ENCODE peak calls at places on chromosomes 3 and 15, in six cellular contexts. O, R, E, J, K and G are unnamed samples.

GRCh38 chr3:158845748-158846350 is 44.0 kb downstream of the MFSD1 start:
- DNase-seq in O (no peak), R (peak), K (peak), E (peak), J (no peak), G (peak)

GRCh38 chr3:14145670-14146380 is 21.0 kb downstream of the TMEM43 start:
- DNase-seq in O (peak), K (no peak), R (no peak), J (no peak), E (no peak), G (no peak)

GRCh38 chr3:158453865-158454264 is 117.1 kb upstream of the MLF1 start:
- DNase-seq in E (no peak), K (no peak), R (no peak), O (no peak), J (no peak), G (no peak)

GRCh38 chr3:9867106-9867505 is 12.9 kb downstream of the CIDEC start:
- DNase-seq in R (no peak), K (no peak), J (no peak), E (no peak), O (no peak), G (no peak)

GRCh38 chr15:51938286-51938685 is 33.3 kb downstream of the LEO1 start:
- DNase-seq in E (no peak), R (no peak), J (no peak), K (no peak), O (no peak), G (no peak)

GRCh38 chr3:107683447-107683846 is 160.7 kb downstream of the BBX start:
- DNase-seq in O (no peak), J (no peak), E (peak), R (peak), K (peak), G (no peak)

GRCh38 chr15:45583731-45584639 is 3.2 kb upstream of the BLOC1S6 start:
- DNase-seq in E (no peak), J (no peak), R (peak), K (peak), O (no peak), G (no peak)

GRCh38 chr15:46894644-46895043 is 822.7 kb upstream of the SEMA6D start:
- DNase-seq in R (no peak), K (no peak), E (no peak), O (no peak), J (no peak), G (no peak)

GRCh38 chr3:127233371-127233770 is 40.4 kb downstream of the PRR23E start:
- DNase-seq in E (peak), J (no peak), R (peak), K (no peak), O (no peak), G (no peak)

GRCh38 chr3:23748398-23749110 is 57.2 kb upstream of the UBE2E1 start:
- DNase-seq in K (peak), O (no peak), E (peak), J (no peak), R (peak), G (no peak)

GRCh38 chr15:63832620-63833245 is 1.0 kb downstream of the HERC1 start:
- DNase-seq in R (peak), K (no peak), O (no peak), J (no peak), E (peak), G (no peak)

GRCh38 chr3:71728632-71729342 is 3.6 kb upstream of the EIF4E3 start:
- DNase-seq in K (no peak), J (no peak), R (no peak), E (no peak), O (no peak), G (no peak)

GRCh38 chr3:138364356-138365252 is 16.2 kb downstream of the MRAS start:
- DNase-seq in O (no peak), K (no peak), R (no peak), E (no peak), J (no peak), G (no peak)

GRCh38 chr3:61986473-61986872 is 386.9 kb downstream of the FEZF2 start:
- DNase-seq in E (no peak), O (no peak), J (no peak), R (no peak), K (no peak), G (no peak)

GRCh38 chr3:161371441-161372320 is at the start of gene SPTSSB:
- DNase-seq in O (peak), K (no peak), R (peak), J (no peak), E (no peak), G (no peak)

GRCh38 chr15:56538901-56539545 is 74.1 kb upstream of the MNS1 start:
- DNase-seq in E (no peak), J (no peak), O (no peak), K (no peak), R (no peak), G (no peak)

GRCh38 chr3:195462308-195462610 is 19.4 kb upstream of the ACAP2 start:
- DNase-seq in J (no peak), E (no peak), K (no peak), O (no peak), R (no peak), G (no peak)

GRCh38 chr15:49809894-49810594 is 189.2 kb downstream of the DTWD1 start:
- DNase-seq in E (no peak), R (peak), J (no peak), K (peak), O (no peak), G (no peak)

GRCh38 chr15:52042051-52042851 is 23.2 kb downstream of the MAPK6 start:
- DNase-seq in O (no peak), K (no peak), R (no peak), J (no peak), E (no peak), G (no peak)

GRCh38 chr3:11250902-11251806 is 21.0 kb upstream of the ATG7 start:
- DNase-seq in K (peak), R (no peak), E (no peak), J (no peak), O (no peak), G (no peak)

GRCh38 chr3:139312959-139313358 is 30.9 kb upstream of the MRPS22 start:
- DNase-seq in R (peak), O (no peak), J (no peak), E (peak), K (peak), G (no peak)

GRCh38 chr3:44058022-44058867 is 183.4 kb upstream of the TOPAZ1 start:
- DNase-seq in R (peak), J (no peak), K (peak), E (peak), O (no peak), G (peak)

GRCh38 chr3:142046320-142047020 is 102.9 kb downstream of the TFDP2 start:
- DNase-seq in E (peak), O (no peak), R (peak), K (no peak), J (no peak), G (no peak)

GRCh38 chr15:65857718-65858402 is 11.4 kb upstream of the RAB11A start:
- DNase-seq in O (no peak), J (no peak), E (no peak), K (no peak), R (no peak), G (no peak)

GRCh38 chr15:76674883-76675282 is 230.3 kb downstream of the SCAPER start:
- DNase-seq in E (peak), R (no peak), O (no peak), K (peak), J (no peak), G (no peak)

GRCh38 chr15:66670698-66671580 is 31.1 kb upstream of the SMAD6 start:
- DNase-seq in J (no peak), R (no peak), E (no peak), K (no peak), O (no peak), G (peak)

GRCh38 chr3:157276801-157277200 is 116.9 kb upstream of the CCNL1 start:
- DNase-seq in E (no peak), O (no peak), R (no peak), K (no peak), J (no peak), G (no peak)

GRCh38 chr15:89998141-89998661 is 2.9 kb upstream of the ZNF710 start:
- DNase-seq in O (no peak), E (peak), R (peak), K (peak), J (no peak), G (no peak)

GRCh38 chr3:13879946-13880810 is at the start of gene WNT7A:
- DNase-seq in E (no peak), K (no peak), O (no peak), J (no peak), R (peak), G (no peak)

GRCh38 chr3:52606373-52607085 is 70.1 kb downstream of the UQCC5 start:
- DNase-seq in E (peak), J (no peak), O (peak), K (peak), R (peak), G (peak)

GRCh38 chr3:114904633-114905032 is 242.5 kb downstream of the ZBTB20 start:
- DNase-seq in E (no peak), J (no peak), R (no peak), O (no peak), K (no peak), G (no peak)

GRCh38 chr3:76997733-76998132 is 42.2 kb upstream of the ROBO2 start:
- DNase-seq in E (no peak), R (no peak), K (no peak), J (no peak), O (no peak), G (no peak)

GRCh38 chr15:92140802-92141201 is 252.9 kb upstream of the ST8SIA2 start:
- DNase-seq in K (no peak), J (no peak), O (no peak), E (no peak), R (no peak), G (no peak)